ENCODE peak calls at places on chromosomes 4 and X, in four cellular contexts. P, X, B and H are unnamed samples.

GRCh38 chr4:128310266-128310697 is 22.7 kb upstream of the PGRMC2 start:
- DNase-seq in X (no peak), B (no peak), P (no peak), H (peak)

GRCh38 chr4:98963538-98964433 is 31.7 kb upstream of the METAP1 start:
- DNase-seq in B (no peak), P (no peak), X (no peak), H (no peak)

GRCh38 chr4:42452823-42453222 is 55.5 kb downstream of the SHISA3 start:
- DNase-seq in X (no peak), P (no peak), B (no peak), H (no peak)

GRCh38 chr4:5722328-5722727 is 11.3 kb downstream of the EVC start:
- DNase-seq in P (no peak), X (no peak), B (no peak), H (no peak)

GRCh38 chr4:80058740-80059139 is 14.3 kb downstream of the ANTXR2 start:
- DNase-seq in B (peak), X (no peak), P (no peak), H (no peak)

GRCh38 chrX:24378706-24379105 is 18.3 kb downstream of the SUPT20HL1 start:
- DNase-seq in B (no peak), P (no peak), X (no peak), H (no peak)

GRCh38 chr4:46820154-46820553 is 88.9 kb downstream of the COX7B2 start:
- DNase-seq in B (no peak), X (no peak), P (no peak), H (no peak)

GRCh38 chr4:83691998-83692397 is 156.1 kb downstream of the GPAT3 start:
- DNase-seq in P (no peak), X (no peak), B (no peak), H (no peak)

GRCh38 chr4:128809477-128810330 is at the start of gene JADE1:
- DNase-seq in X (peak), P (peak), B (peak), H (peak)

GRCh38 chrX:63330681-63331080 is 20.5 kb downstream of the SPIN4 start:
- DNase-seq in B (no peak), X (no peak), P (no peak), H (peak)

GRCh38 chr4:138291431-138291830 is 49.3 kb upstream of the SLC7A11 start:
- DNase-seq in X (no peak), B (no peak), P (no peak), H (no peak)

GRCh38 chrX:6738518-6739470 is 203.9 kb upstream of the VCX3A start:
- DNase-seq in B (no peak), P (no peak), X (no peak), H (no peak)

GRCh38 chrX:41003501-41004286 is 81.6 kb upstream of the USP9X start:
- DNase-seq in X (no peak), B (no peak), P (no peak), H (no peak)

GRCh38 chr4:25861422-25861926 is 1.3 kb downstream of the SEL1L3 start:
- DNase-seq in B (no peak), P (no peak), X (no peak), H (peak)

GRCh38 chrX:153476628-153477027 is 6.3 kb upstream of the HAUS7 start:
- DNase-seq in P (no peak), B (no peak), X (no peak), H (no peak)

GRCh38 chr4:1598206-1598605 is 85.9 kb downstream of the FAM53A start:
- DNase-seq in B (no peak), P (no peak), X (no peak), H (no peak)

GRCh38 chr4:139525414-139525813 is 30.6 kb downstream of the SETD7 start:
- DNase-seq in B (no peak), X (no peak), P (no peak), H (no peak)

GRCh38 chr4:77240469-77241066 is 83.6 kb downstream of the CCNG2 start:
- DNase-seq in B (no peak), P (peak), X (no peak), H (peak)

GRCh38 chr4:650951-651883 is 22.9 kb downstream of the ATP5ME start:
- DNase-seq in P (no peak), B (no peak), X (no peak), H (no peak)

GRCh38 chr4:801436-802124 is 24.3 kb downstream of the CPLX1 start:
- DNase-seq in P (no peak), X (no peak), B (no peak), H (no peak)